ENCODE peak calls at places on chromosomes 11 and 22, in eight cellular contexts. I is astrocyte of the spinal cord, B is GM23338, A is astrocyte of the cerebellum, K is right lobe of liver, N is thoracic aorta, U is HFF-Myc, T is neural progenitor cell. D is an unnamed sample.

GRCh38 chr11:103892603-103893002 is 143.8 kb upstream of the DDI1 start:
- DNase-seq in I (peak; percentile 67), B (no peak), A (no peak), K (no peak), N (no peak), U (no peak), T (no peak), D (no peak)

GRCh38 chr22:24521791-24522245 is 26.7 kb downstream of the UPB1 start:
- DNase-seq in I (peak; percentile 64), B (peak; percentile 91), A (peak; percentile 35), K (no peak), N (no peak), U (no peak), T (peak; percentile 75), D (no peak)

GRCh38 chr11:11572386-11572785 is 49.4 kb downstream of the GALNT18 start:
- DNase-seq in I (no peak), B (no peak), A (no peak), K (no peak), N (no peak), U (no peak), T (no peak), D (no peak)

GRCh38 chr11:57364851-57365660 is 15.9 kb downstream of the PRG3 start:
- DNase-seq in I (no peak), B (peak; percentile 81), A (no peak), K (no peak), N (no peak), U (no peak), T (peak; percentile 32), D (no peak)

GRCh38 chr11:93089474-93090102 is 108.2 kb downstream of the SLC36A4 start:
- DNase-seq in I (peak; percentile 52), B (peak; percentile 78), A (peak; percentile 19), K (no peak), N (no peak), U (peak; percentile 10), T (peak; percentile 62), D (peak; percentile 24)

GRCh38 chr22:45262931-45263789 is 21.6 kb upstream of the UPK3A start:
- DNase-seq in I (no peak), B (no peak), A (no peak), K (no peak), N (no peak), U (no peak), T (no peak), D (no peak)

GRCh38 chr22:24728790-24729637 is 45.5 kb downstream of the PIWIL3 start:
- DNase-seq in I (peak; percentile 54), B (peak; percentile 9), A (no peak), K (no peak), N (no peak), U (no peak), T (peak; percentile 60), D (no peak)

GRCh38 chr22:43543522-43544281 is 131.9 kb downstream of the MPPED1 start:
- DNase-seq in I (no peak), B (no peak), A (no peak), K (no peak), N (no peak), U (no peak), T (no peak), D (no peak)

GRCh38 chr11:84564180-84564866 is 1062.8 kb downstream of the DLG2 start:
- DNase-seq in I (peak; percentile 56), B (peak; percentile 56), A (peak; percentile 9), K (peak; percentile 21), N (no peak), U (peak; percentile 4), T (peak; percentile 24), D (no peak)

GRCh38 chr11:7555067-7555699 is 41.4 kb downstream of the PPFIBP2 start:
- DNase-seq in I (no peak), B (no peak), A (no peak), K (peak; percentile 68), N (no peak), U (no peak), T (no peak), D (no peak)

GRCh38 chr11:118605116-118605867 is 2.1 kb upstream of the PHLDB1 start:
- DNase-seq in I (peak; percentile 82), B (peak; percentile 67), A (peak; percentile 22), K (no peak), N (no peak), U (peak; percentile 90), T (peak; percentile 47), D (peak; percentile 84)

GRCh38 chr11:19345848-19346681 is 105.3 kb upstream of the E2F8 start:
- DNase-seq in I (peak; percentile 13), B (peak; percentile 58), A (no peak), K (peak; percentile 28), N (no peak), U (no peak), T (peak; percentile 78), D (no peak)
- H3K4me3 ChIP-seq in I (peak overlapping the region; percentile 5), B (peak overlapping the region; percentile 68), A (peak overlapping the region; percentile 29), K (peak overlapping the region; percentile 40), N (peak overlapping the region; percentile 64), U (no peak overlapping the region), T (peak overlapping the region; percentile 50), D (no peak overlapping the region)

GRCh38 chr22:22513619-22514018 is 5.1 kb upstream of the ZNF280B start:
- DNase-seq in I (no peak), B (no peak), A (no peak), K (no peak), N (no peak), U (no peak), T (no peak), D (no peak)

GRCh38 chr22:22507743-22508273 is 734 bp downstream of the ZNF280B start:
- DNase-seq in I (peak; percentile 1), B (peak; percentile 33), A (no peak), K (no peak), N (no peak), U (no peak), T (peak; percentile 45), D (no peak)

GRCh38 chr22:22506736-22507135 is 1.8 kb downstream of the ZNF280B start:
- DNase-seq in I (no peak), B (no peak), A (no peak), K (no peak), N (no peak), U (no peak), T (no peak), D (no peak)

DNA sequence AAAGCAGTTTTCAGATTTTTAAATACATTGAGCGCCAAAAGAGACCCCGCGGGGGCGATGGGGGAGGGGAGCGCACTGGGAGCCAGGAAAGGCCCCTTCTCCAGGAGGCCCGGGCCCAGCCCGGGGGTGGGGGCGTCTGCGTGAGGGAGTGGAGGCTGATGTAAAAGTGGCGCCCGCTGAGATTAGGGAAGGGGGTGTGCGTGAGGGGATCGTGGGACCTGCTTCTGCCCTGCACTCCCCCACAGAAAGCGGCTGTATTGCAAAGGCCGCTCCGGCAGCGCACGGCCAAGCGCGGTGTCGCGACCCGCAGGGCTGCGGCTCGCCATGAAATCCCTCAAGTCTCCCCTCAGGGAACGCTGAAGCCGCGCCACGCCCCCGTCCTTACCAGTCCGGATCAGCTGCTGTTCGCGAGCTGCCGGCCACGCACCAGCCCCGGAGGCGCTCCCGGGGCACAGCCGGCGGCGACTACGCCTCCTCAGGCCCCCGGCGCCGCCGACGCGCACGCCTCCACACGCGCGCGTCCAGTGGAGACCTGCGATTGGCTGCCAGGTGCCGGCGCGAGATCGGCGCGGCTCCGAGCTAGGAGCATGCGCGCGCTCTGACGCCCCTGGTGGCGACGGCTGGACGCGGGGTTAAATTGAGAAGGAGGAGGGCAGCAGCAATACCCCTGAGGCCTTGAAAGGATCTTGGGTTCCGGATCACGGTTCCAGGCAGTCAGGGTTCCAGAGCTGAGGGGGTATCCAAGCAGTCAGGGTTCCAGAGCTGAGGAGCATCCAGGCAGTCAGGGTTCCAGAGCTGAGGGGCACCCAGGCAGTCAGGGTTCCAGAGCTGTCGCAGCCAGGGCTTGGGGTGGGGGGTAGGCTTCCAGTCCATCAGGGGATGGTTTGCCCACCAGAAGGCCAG is at the start of gene ZNF280B:
- DNase-seq in I (peak; percentile 87), B (peak; percentile 90), A (peak; percentile 48), K (peak; percentile 51), N (no peak), U (peak; percentile 33), T (peak; percentile 94), D (no peak)
- TF ChIP-seq CTCF in I (peak; percentile 77), B (peak; percentile 60), A (peak; percentile 82), K (peak; percentile 25), N (no peak), U (peak; percentile 80), T (peak; percentile 81), D (no peak)

GRCh38 chr11:859394-860131 is 16.9 kb downstream of the TSPAN4 start:
- DNase-seq in I (peak; percentile 84), B (no peak), A (peak; percentile 47), K (peak; percentile 62), N (no peak), U (no peak), T (no peak), D (peak; percentile 21)
- H3K4me3 ChIP-seq in I (peak overlapping the region; percentile 5), B (no peak overlapping the region), A (no peak overlapping the region), K (no peak overlapping the region), N (peak overlapping the region; percentile 31), U (no peak overlapping the region), T (no peak overlapping the region), D (no peak overlapping the region)

GRCh38 chr22:37749223-37749622 is 52.4 kb downstream of the TRIOBP start:
- DNase-seq in I (no peak), B (no peak), A (no peak), K (no peak), N (no peak), U (no peak), T (no peak), D (no peak)
- TF ChIP-seq CTCF in I (no peak), B (no peak), A (no peak), K (no peak), N (no peak), U (no peak), T (no peak), D (no peak)

GRCh38 chr11:126732981-126733380 is 267.6 kb downstream of the KIRREL3 start:
- DNase-seq in I (no peak), B (no peak), A (no peak), K (no peak), N (no peak), U (no peak), T (no peak), D (no peak)

GRCh38 chr11:126727381-126727780 is 273.2 kb downstream of the KIRREL3 start:
- DNase-seq in I (no peak), B (no peak), A (no peak), K (no peak), N (no peak), U (no peak), T (no peak), D (no peak)

GRCh38 chr11:126734752-126735151 is 265.8 kb downstream of the KIRREL3 start:
- DNase-seq in I (no peak), B (no peak), A (no peak), K (no peak), N (no peak), U (no peak), T (no peak), D (no peak)

GRCh38 chr11:126733685-126734084 is 266.9 kb downstream of the KIRREL3 start:
- DNase-seq in I (no peak), B (no peak), A (no peak), K (no peak), N (no peak), U (no peak), T (no peak), D (no peak)

GRCh38 chr11:126731526-126731925 is 269.0 kb downstream of the KIRREL3 start:
- DNase-seq in I (no peak), B (no peak), A (no peak), K (no peak), N (no peak), U (no peak), T (peak; percentile 21), D (no peak)
- H3K4me3 ChIP-seq in I (no peak overlapping the region), B (no peak overlapping the region), A (no peak overlapping the region), K (no peak overlapping the region), N (no peak overlapping the region), U (no peak overlapping the region), T (no peak overlapping the region), D (no peak overlapping the region)

D was measured in AG09309.